ENCODE peak calls at places on chromosomes 16 and 17, in ten cellular contexts. N is CD8-positive, alpha-beta memory T cell; M is choroid plexus epithelial cell; W is AG09309; G is stomach; H is AG10803; E is AG04449; V is heart right ventricle; T is skeletal muscle cell; I is A549. O is an unnamed sample.

GRCh38 chr17:20197527-20197926 is 188.4 kb downstream of the SPECC1 start:
- DNase-seq in N (no peak), M (no peak), W (no peak), G (no peak), H (no peak), E (no peak), V (no peak), T (no peak), I (no peak), O (no peak)

GRCh38 chr17:77501751-77502625 is 361.2 kb downstream of the SEC14L1 start:
- DNase-seq in N (peak), M (no peak), W (no peak), G (no peak), H (no peak), E (no peak), V (no peak), T (no peak), I (no peak), O (no peak)

GRCh38 chr17:2222901-2223616 is 80.5 kb downstream of the SMG6 start:
- DNase-seq in N (peak), M (peak), W (no peak), G (peak), H (peak), E (no peak), V (peak), T (peak), I (no peak), O (peak)

GRCh38 chr16:58506241-58507194 is 6.6 kb downstream of the NDRG4 start:
- DNase-seq in N (no peak), M (no peak), W (no peak), G (peak), H (no peak), E (no peak), V (no peak), T (no peak), I (no peak), O (no peak)

GRCh38 chr17:83079766-83080616 is 582 bp downstream of the METRNL start:
- DNase-seq in N (no peak), M (no peak), W (no peak), G (no peak), H (no peak), E (no peak), V (no peak), T (no peak), I (no peak), O (no peak)

GRCh38 chr17:42387663-42388380 is 420 bp downstream of the STAT3 start:
- DNase-seq in N (peak), M (peak), W (no peak), G (peak), H (no peak), E (no peak), V (peak), T (no peak), I (no peak), O (no peak)

GRCh38 chr17:19766421-19767270 is 18.5 kb upstream of the ALDH3A1 start:
- DNase-seq in N (peak), M (peak), W (no peak), G (peak), H (peak), E (no peak), V (peak), T (no peak), I (peak), O (no peak)

GRCh38 chr16:69179255-69180010 is 7.5 kb upstream of the SNTB2 start:
- DNase-seq in N (no peak), M (peak), W (peak), G (peak), H (peak), E (peak), V (peak), T (peak), I (peak), O (no peak)

GRCh38 chr16:86529160-86529559 is 18.8 kb downstream of the FOXF1 start:
- DNase-seq in N (no peak), M (no peak), W (no peak), G (no peak), H (peak), E (no peak), V (no peak), T (no peak), I (no peak), O (no peak)

GRCh38 chr17:67836205-67836987 is 11.1 kb downstream of the BPTF start:
- DNase-seq in N (no peak), M (peak), W (no peak), G (no peak), H (peak), E (peak), V (no peak), T (peak), I (no peak), O (no peak)

GRCh38 chr17:29582767-29583166 is 6.7 kb downstream of the GIT1 start:
- DNase-seq in N (peak), M (no peak), W (no peak), G (no peak), H (no peak), E (no peak), V (no peak), T (no peak), I (no peak), O (no peak)

GRCh38 chr16:52572656-52573055 is 25.7 kb upstream of the TOX3 start:
- DNase-seq in N (no peak), M (no peak), W (no peak), G (no peak), H (no peak), E (no peak), V (no peak), T (no peak), I (no peak), O (no peak)

GRCh38 chr17:78497115-78497540 is 80.1 kb downstream of the DNAH17 start:
- DNase-seq in N (peak), M (peak), W (peak), G (peak), H (peak), E (peak), V (peak), T (peak), I (peak), O (peak)

GRCh38 chr17:44355310-44355640 is 8.4 kb downstream of the FAM171A2 start:
- DNase-seq in N (no peak), M (no peak), W (no peak), G (no peak), H (no peak), E (no peak), V (no peak), T (no peak), I (no peak), O (no peak)
- H3K4me3 ChIP-seq in N (no peak), M (no peak), W (no peak), G (no peak), H (no peak), E (no peak), V (no peak), T (no peak), I (no peak), O (no peak)

GRCh38 chr16:89304181-89304851 is 86.8 kb downstream of the ZNF778 start:
- DNase-seq in N (no peak), M (no peak), W (no peak), G (no peak), H (no peak), E (no peak), V (no peak), T (no peak), I (no peak), O (no peak)
- H3K4me3 ChIP-seq in N (no peak), M (no peak), W (no peak), G (no peak), H (no peak), E (no peak), V (no peak), T (no peak), I (no peak), O (no peak)

DNA sequence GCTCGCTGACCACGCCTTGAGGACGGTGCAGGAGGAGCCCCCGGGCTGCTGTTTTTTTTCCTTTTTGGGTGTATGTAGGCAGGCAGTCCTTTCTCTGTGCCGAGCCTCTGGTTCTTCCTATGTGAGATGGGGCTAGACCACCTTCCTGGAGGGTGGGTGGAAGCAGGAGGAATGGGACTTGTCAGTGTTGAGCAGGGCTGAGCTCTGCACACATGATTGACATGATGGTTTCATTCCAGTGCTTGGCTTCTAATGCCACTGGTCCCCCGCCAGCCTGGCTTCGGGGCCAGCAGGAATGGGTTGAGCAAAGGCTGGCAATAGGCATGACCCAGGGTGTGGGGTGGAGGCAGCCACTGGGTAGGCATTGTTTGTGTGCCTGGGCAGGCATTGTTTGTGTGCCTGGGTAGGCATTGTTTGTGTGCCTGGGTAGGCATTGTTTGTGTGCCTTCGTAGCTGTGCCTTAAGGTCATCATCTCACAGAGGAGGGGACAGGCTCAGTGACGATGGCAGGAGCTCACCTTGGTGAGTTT is 14.2 kb upstream of the ADCY7 start:
- DNase-seq in N (no peak), M (no peak), W (no peak), G (no peak), H (no peak), E (no peak), V (no peak), T (no peak), I (no peak), O (no peak)
- H3K4me3 ChIP-seq in N (no peak), M (no peak), W (no peak), G (no peak), H (no peak), E (no peak), V (no peak), T (no peak), I (no peak), O (no peak)

GRCh38 chr17:40901981-40902862 is 17.2 kb upstream of the KRT20 start:
- DNase-seq in N (no peak), M (peak), W (peak), G (no peak), H (peak), E (no peak), V (no peak), T (no peak), I (peak), O (no peak)
- H3K4me3 ChIP-seq in N (no peak), M (no peak), W (no peak), G (no peak), H (no peak), E (no peak), V (no peak), T (no peak), I (peak), O (no peak)

GRCh38 chr16:87778830-87779579 is 13.2 kb upstream of the KLHDC4 start:
- DNase-seq in N (peak), M (peak), W (peak), G (peak), H (peak), E (peak), V (peak), T (peak), I (peak), O (peak)
- H3K4me3 ChIP-seq in N (no peak), M (no peak), W (no peak), G (no peak), H (no peak), E (no peak), V (no peak), T (no peak), I (peak), O (no peak)

GRCh38 chr17:80264793-80265075 is 4.1 kb downstream of the RNF213 start:
- DNase-seq in N (no peak), M (no peak), W (no peak), G (no peak), H (no peak), E (no peak), V (no peak), T (no peak), I (no peak), O (no peak)
- H3K4me3 ChIP-seq in N (peak), M (peak), W (no peak), G (peak), H (no peak), E (no peak), V (peak), T (no peak), I (no peak), O (peak)

GRCh38 chr16:88339926-88340754 is 42.6 kb upstream of the ZNF469 start:
- DNase-seq in N (peak), M (no peak), W (no peak), G (no peak), H (no peak), E (no peak), V (no peak), T (no peak), I (no peak), O (no peak)
- H3K4me3 ChIP-seq in N (no peak), M (no peak), W (no peak), G (no peak), H (no peak), E (no peak), V (no peak), T (no peak), I (no peak), O (no peak)

GRCh38 chr16:23836078-23836403 is 258 bp downstream of the PRKCB start:
- DNase-seq in N (peak), M (no peak), W (no peak), G (no peak), H (no peak), E (no peak), V (no peak), T (no peak), I (no peak), O (no peak)
- H3K4me3 ChIP-seq in N (peak), M (no peak), W (no peak), G (peak), H (no peak), E (no peak), V (peak), T (peak), I (peak), O (peak)

GRCh38 chr17:46978489-46979022 is 497 bp downstream of the RPRML start:
- DNase-seq in N (no peak), M (no peak), W (no peak), G (no peak), H (no peak), E (no peak), V (no peak), T (no peak), I (peak), O (no peak)

GRCh38 chr17:46977348-46977747 is 1.7 kb downstream of the RPRML start:
- DNase-seq in N (no peak), M (peak), W (no peak), G (peak), H (no peak), E (no peak), V (no peak), T (no peak), I (peak), O (no peak)

GRCh38 chr17:46976626-46977270 is 2.3 kb downstream of the RPRML start:
- DNase-seq in N (no peak), M (no peak), W (no peak), G (no peak), H (no peak), E (no peak), V (no peak), T (no peak), I (peak), O (no peak)

GRCh38 chr17:46979023-46979870 is at the start of gene RPRML:
- DNase-seq in N (no peak), M (peak), W (no peak), G (peak), H (no peak), E (no peak), V (peak), T (no peak), I (peak), O (no peak)

DNA sequence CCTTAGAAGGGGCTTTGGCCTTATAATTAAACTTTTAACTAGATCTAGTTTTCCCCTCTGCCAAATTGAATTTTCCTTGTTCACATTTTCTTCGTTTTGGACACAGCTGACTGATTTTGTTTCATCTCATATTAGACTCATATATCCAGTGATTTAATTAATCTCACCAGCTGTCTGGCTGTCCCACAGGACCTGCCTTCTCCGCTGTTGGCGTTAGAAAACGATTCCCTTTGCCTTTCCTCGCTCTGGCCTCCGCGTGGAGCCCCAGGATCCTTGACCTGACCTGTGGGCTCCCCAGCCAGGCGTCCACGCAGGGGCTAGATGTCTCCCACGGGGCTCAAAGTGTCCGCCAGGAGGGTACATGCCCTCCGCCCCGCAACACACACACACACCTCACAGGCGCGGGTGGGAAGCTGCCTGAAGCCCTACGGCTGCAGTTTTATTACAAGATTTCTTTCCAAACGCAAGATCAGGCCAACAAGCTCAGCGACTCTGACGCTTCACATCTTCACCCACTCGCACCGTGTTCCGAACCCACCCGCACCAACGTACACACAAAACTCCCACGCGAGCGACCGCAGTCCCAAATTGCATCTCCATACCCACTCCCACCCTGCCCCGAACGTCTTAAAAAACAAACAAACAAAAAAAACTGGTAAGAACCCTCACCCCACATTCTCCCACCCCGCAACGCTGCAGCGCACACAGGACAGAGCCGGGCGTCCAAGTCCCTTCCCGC is 1.1 kb downstream of the RPRML start:
- DNase-seq in N (no peak), M (no peak), W (no peak), G (no peak), H (no peak), E (no peak), V (no peak), T (no peak), I (no peak), O (no peak)
- H3K4me3 ChIP-seq in N (no peak), M (no peak), W (no peak), G (peak), H (no peak), E (no peak), V (peak), T (peak), I (peak), O (no peak)

GRCh38 chr17:36950027-36950426 is 1.3 kb downstream of the AATF start:
- DNase-seq in N (no peak), M (no peak), W (no peak), G (no peak), H (no peak), E (no peak), V (no peak), T (no peak), I (no peak), O (no peak)
- H3K4me3 ChIP-seq in N (peak), M (peak), W (peak), G (peak), H (peak), E (peak), V (peak), T (peak), I (peak), O (peak)

O was measured in GM12864.